ENCODE peak calls at places on chromosomes 6 and 20, in five cellular contexts. G is NAMALWA; C is mucosa of gallbladder; K is Ammon's horn; B is stimulated activated CD8-positive, alpha-beta memory T cell treated with anti-CD3 and anti-CD28 coated beads, Interleukin-15, amount 100 ng/mL, for 48 hours. X is an unnamed sample.

GRCh38 chr6:7058250-7058923 is 49.4 kb upstream of the RREB1 start:
- DNase-seq in G (no peak), C (peak; percentile 77), K (no peak), B (no peak), X (no peak)

GRCh38 chr6:157217198-157217893 is 106.0 kb downstream of the TMEM242 start:
- DNase-seq in G (no peak), C (no peak), K (no peak), B (no peak), X (no peak)

GRCh38 chr6:5173862-5174643 is 86.7 kb downstream of the LYRM4 start:
- DNase-seq in G (peak; percentile 46), C (no peak), K (peak; percentile 46), B (peak; percentile 34), X (peak; percentile 20)

GRCh38 chr20:2162125-2162822 is 60.6 kb downstream of the STK35 start:
- DNase-seq in G (no peak), C (no peak), K (no peak), B (no peak), X (no peak)

GRCh38 chr6:148342146-148343027 is at the start of gene SASH1:
- DNase-seq in G (no peak), C (peak; percentile 43), K (peak; percentile 83), B (no peak), X (no peak)

GRCh38 chr6:111482236-111482958 is 621 bp downstream of the REV3L start:
- DNase-seq in G (peak; percentile 60), C (peak; percentile 29), K (peak; percentile 64), B (peak; percentile 19), X (peak; percentile 17)

GRCh38 chr20:16472045-16472872 is 101.0 kb downstream of the KIF16B start:
- DNase-seq in G (no peak), C (no peak), K (no peak), B (no peak), X (no peak)

GRCh38 chr20:6426287-6426891 is 303.6 kb upstream of the FERMT1 start:
- DNase-seq in G (peak; percentile 4), C (no peak), K (no peak), B (no peak), X (no peak)

GRCh38 chr20:46802696-46803445 is 91.8 kb upstream of the EYA2 start:
- DNase-seq in G (no peak), C (no peak), K (no peak), B (no peak), X (no peak)

GRCh38 chr20:7980332-7981046 is 39.1 kb downstream of the TMX4 start:
- DNase-seq in G (peak; percentile 53), C (no peak), K (peak; percentile 59), B (peak; percentile 4), X (no peak)

GRCh38 chr20:57659131-57659788 is 39.0 kb upstream of the ZBP1 start:
- DNase-seq in G (no peak), C (no peak), K (no peak), B (no peak), X (peak; percentile 23)

GRCh38 chr20:63441136-63441776 is 31.2 kb downstream of the KCNQ2 start:
- DNase-seq in G (no peak), C (no peak), K (no peak), B (peak; percentile 36), X (peak; percentile 58)

GRCh38 chr20:43781215-43781614 is 54.4 kb upstream of the GTSF1L start:
- DNase-seq in G (no peak), C (no peak), K (no peak), B (no peak), X (no peak)

GRCh38 chr20:38133680-38134426 is 31.2 kb downstream of the TGM2 start:
- DNase-seq in G (no peak), C (no peak), K (no peak), B (no peak), X (no peak)

GRCh38 chr20:36361406-36361805 is 55.3 kb downstream of the DLGAP4 start:
- DNase-seq in G (no peak), C (no peak), K (no peak), B (no peak), X (no peak)

GRCh38 chr20:25280574-25281535 is 33.0 kb downstream of the PYGB start:
- DNase-seq in G (no peak), C (no peak), K (no peak), B (no peak), X (no peak)

GRCh38 chr6:134949927-134950326 is at the start of gene ALDH8A1:
- DNase-seq in G (no peak), C (no peak), K (no peak), B (no peak), X (no peak)

GRCh38 chr20:1446536-1446935 is 20.1 kb downstream of the NSFL1C start:
- DNase-seq in G (no peak), C (no peak), K (no peak), B (no peak), X (no peak)

GRCh38 chr6:31898200-31899011 is 908 bp upstream of the EHMT2 start:
- DNase-seq in G (peak; percentile 50), C (no peak), K (peak; percentile 62), B (no peak), X (no peak)

GRCh38 chr6:71349395-71349794 is 60.8 kb downstream of the OGFRL1 start:
- DNase-seq in G (peak; percentile 52), C (no peak), K (no peak), B (no peak), X (no peak)

GRCh38 chr6:3911130-3911529 is 62.0 kb downstream of the FAM50B start:
- DNase-seq in G (no peak), C (no peak), K (no peak), B (no peak), X (no peak)

GRCh38 chr6:34644716-34645115 is 51.9 kb downstream of the ILRUN start:
- DNase-seq in G (no peak), C (no peak), K (no peak), B (no peak), X (no peak)

GRCh38 chr6:116165596-116165995 is 39.7 kb upstream of the COL10A1 start:
- DNase-seq in G (peak; percentile 42), C (no peak), K (no peak), B (no peak), X (no peak)

GRCh38 chr6:142874676-142875075 is 70.3 kb downstream of the HIVEP2 start:
- DNase-seq in G (no peak), C (no peak), K (no peak), B (no peak), X (no peak)

GRCh38 chr6:18265099-18265372 is 706 bp upstream of the DEK start:
- DNase-seq in G (no peak), C (no peak), K (no peak), B (no peak), X (no peak)

GRCh38 chr20:44120676-44121425 is 66.1 kb downstream of the JPH2 start:
- DNase-seq in G (no peak), C (no peak), K (no peak), B (no peak), X (no peak)

X was measured in GM12892.